ENCODE peak calls at places on chromosomes 12 and 14, in six cellular contexts. X is IMR-90; H is PC-3; D is central memory CD8-positive, alpha-beta T cell; C is heart right ventricle; N is HCT116. W is an unnamed sample.

GRCh38 chr12:24615967-24616411 is 332.9 kb downstream of the BCAT1 start:
- ATAC-seq in X (peak; percentile 84), H (no peak), D (no peak), C (no peak), N (no peak), W (peak; percentile 35)

GRCh38 chr12:131828671-131829350 is 618 bp downstream of the MMP17 start:
- ATAC-seq in X (no peak), H (peak; percentile 21), D (no peak), C (peak; percentile 3), N (peak; percentile 41), W (peak; percentile 30)

GRCh38 chr12:55515696-55516095 is 23.5 kb downstream of the OR6C68 start:
- ATAC-seq in X (no peak), H (no peak), D (no peak), C (no peak), N (peak; percentile 65), W (no peak)

GRCh38 chr12:48852734-48853168 is 788 bp upstream of the DDX23 start:
- ATAC-seq in X (peak; percentile 4), H (no peak), D (no peak), C (no peak), N (peak; percentile 37), W (peak; percentile 23)

GRCh38 chr12:19893514-19893913 is 454.2 kb downstream of the AEBP2 start:
- ATAC-seq in X (peak; percentile 90), H (no peak), D (no peak), C (peak; percentile 61), N (peak; percentile 70), W (peak; percentile 90)

GRCh38 chr14:105273062-105273461 is 24.7 kb downstream of the BTBD6 start:
- ATAC-seq in X (no peak), H (peak; percentile 42), D (no peak), C (no peak), N (peak; percentile 22), W (no peak)

GRCh38 chr12:62250671-62251608 is 9.3 kb upstream of the USP15 start:
- ATAC-seq in X (peak; percentile 77), H (no peak), D (no peak), C (no peak), N (no peak), W (no peak)

GRCh38 chr14:67736771-67737170 is 35.1 kb downstream of the RDH12 start:
- ATAC-seq in X (no peak), H (no peak), D (no peak), C (no peak), N (no peak), W (no peak)

GRCh38 chr12:56040151-56040550 is 1.6 kb upstream of the RPS26 start:
- ATAC-seq in X (no peak), H (no peak), D (no peak), C (no peak), N (no peak), W (no peak)

GRCh38 chr12:53336137-53336785 is at the start of gene SP7:
- ATAC-seq in X (no peak), H (no peak), D (no peak), C (no peak), N (peak; percentile 38), W (peak; percentile 19)

W was measured in SK-N-SH treated with all-trans-retinoic acid at 6 μM for 48 hours.